ENCODE peak calls at places on chromosomes 1 and 21, in five cellular contexts. One of them, this sample, is unnamed.

GRCh38 chr1:197663178-197663953 is 111.9 kb downstream of the DENND1B start:
- DNase-seq in H1: no peak
- DNase-seq in GM12878: no peak
- DNase-seq in HepG2: no peak
- DNase-seq in K562: no peak
- DNase-seq in this sample: peak; percentile 29

GRCh38 chr1:169594391-169594790 is 8.1 kb upstream of the F5 start:
- DNase-seq in H1: no peak
- DNase-seq in HepG2: no peak
- DNase-seq in K562: no peak
- DNase-seq in GM12878: peak; percentile 76
- DNase-seq in this sample: no peak

GRCh38 chr21:46568562-46568961 is 36.3 kb downstream of the S100B start:
- DNase-seq in HepG2: no peak
- DNase-seq in H1: no peak
- DNase-seq in GM12878: no peak
- DNase-seq in K562: peak; percentile 8
- DNase-seq in this sample: no peak

GRCh38 chr1:43885311-43885801 is 48.2 kb upstream of the ARTN start:
- DNase-seq in K562: no peak
- DNase-seq in GM12878: no peak
- DNase-seq in H1: peak; percentile 67
- DNase-seq in HepG2: no peak
- DNase-seq in this sample: peak; percentile 85

GRCh38 chr1:53076721-53077598 is 14.9 kb downstream of the PODN start:
- DNase-seq in H1: no peak
- DNase-seq in K562: no peak
- DNase-seq in GM12878: no peak
- DNase-seq in HepG2: no peak
- DNase-seq in this sample: no peak

GRCh38 chr1:1182491-1183220 is 9.0 kb downstream of the TTLL10 start:
- DNase-seq in GM12878: no peak
- DNase-seq in H1: peak; percentile 47
- DNase-seq in K562: no peak
- DNase-seq in HepG2: no peak
- DNase-seq in this sample: peak; percentile 22

GRCh38 chr1:22827666-22828065 is 117.0 kb downstream of the EPHB2 start:
- DNase-seq in K562: no peak
- DNase-seq in HepG2: no peak
- DNase-seq in GM12878: no peak
- DNase-seq in H1: no peak
- DNase-seq in this sample: no peak

GRCh38 chr1:33322109-33322508 is 1.2 kb upstream of the A3GALT2 start:
- DNase-seq in H1: no peak
- DNase-seq in K562: no peak
- DNase-seq in GM12878: no peak
- DNase-seq in HepG2: no peak
- DNase-seq in this sample: no peak

GRCh38 chr1:216306830-216307229 is 116.4 kb downstream of the USH2A start:
- DNase-seq in K562: no peak
- DNase-seq in GM12878: no peak
- DNase-seq in HepG2: no peak
- DNase-seq in H1: no peak
- DNase-seq in this sample: peak; percentile 25

GRCh38 chr1:26483980-26484379 is 11.7 kb downstream of the HMGN2 start:
- DNase-seq in GM12878: no peak
- DNase-seq in HepG2: no peak
- DNase-seq in H1: no peak
- DNase-seq in K562: no peak
- DNase-seq in this sample: no peak

GRCh38 chr1:151510020-151510405 is 1.2 kb upstream of the CGN start:
- DNase-seq in HepG2: no peak
- DNase-seq in K562: no peak
- DNase-seq in H1: no peak
- DNase-seq in GM12878: no peak
- DNase-seq in this sample: peak; percentile 83
- TF ChIP-seq EZH2 in HepG2: no peak
- TF ChIP-seq EZH2 in K562: no peak
- TF ChIP-seq EZH2 in H1: no peak
- TF ChIP-seq EZH2 in GM12878: no peak
- TF ChIP-seq EZH2 in this sample: no peak

GRCh38 chr1:39938856-39939255 is 16.1 kb upstream of the MFSD2A start:
- DNase-seq in K562: no peak
- DNase-seq in GM12878: no peak
- DNase-seq in HepG2: no peak
- DNase-seq in H1: no peak
- DNase-seq in this sample: no peak

GRCh38 chr1:39928809-39929587 is 25.9 kb upstream of the MFSD2A start:
- DNase-seq in H1: no peak
- DNase-seq in GM12878: no peak
- DNase-seq in K562: no peak
- DNase-seq in HepG2: no peak
- DNase-seq in this sample: no peak

GRCh38 chr1:39936724-39937491 is 18.0 kb upstream of the MFSD2A start:
- DNase-seq in K562: no peak
- DNase-seq in HepG2: no peak
- DNase-seq in H1: no peak
- DNase-seq in GM12878: no peak
- DNase-seq in this sample: no peak

GRCh38 chr1:39933956-39934941 is 20.7 kb upstream of the MFSD2A start:
- DNase-seq in GM12878: no peak
- DNase-seq in HepG2: peak; percentile 86
- DNase-seq in K562: no peak
- DNase-seq in H1: no peak
- DNase-seq in this sample: no peak
- TF ChIP-seq CREB1 in GM12878: no peak
- TF ChIP-seq CREB1 in HepG2: peak; percentile 58
- TF ChIP-seq CREB1 in K562: no peak
- TF ChIP-seq CREB1 in H1: no peak
- TF ChIP-seq CREB1 in this sample: no peak

GRCh38 chr1:212558665-212559480 is 49.7 kb upstream of the ATF3 start:
- DNase-seq in H1: peak; percentile 95
- DNase-seq in K562: peak; percentile 98
- DNase-seq in GM12878: peak; percentile 70
- DNase-seq in HepG2: peak; percentile 47
- DNase-seq in this sample: peak; percentile 96
- TF ChIP-seq EZH2 in H1: no peak
- TF ChIP-seq EZH2 in K562: no peak
- TF ChIP-seq EZH2 in GM12878: no peak
- TF ChIP-seq EZH2 in HepG2: no peak
- TF ChIP-seq EZH2 in this sample: no peak

GRCh38 chr1:244807138-244807537 is 28.3 kb upstream of the COX20 start:
- DNase-seq in HepG2: no peak
- DNase-seq in K562: no peak
- DNase-seq in H1: no peak
- DNase-seq in GM12878: no peak
- DNase-seq in this sample: no peak
- TF ChIP-seq CREB1 in HepG2: no peak
- TF ChIP-seq CREB1 in K562: no peak
- TF ChIP-seq CREB1 in H1: no peak
- TF ChIP-seq CREB1 in GM12878: no peak
- TF ChIP-seq CREB1 in this sample: no peak

This sample was measured in GM23338.